ENCODE peak calls at places on chromosome 6, in four cellular contexts. Z is spleen, D is left ventricle myocardium inferior, Y is stomach. S is an unnamed sample.

GRCh38 chr6:33696538-33697518 is 14.7 kb downstream of the UQCC2 start:
- DNase-seq in Z (peak; percentile 86), D (peak; percentile 60), Y (peak; percentile 77), S (no peak)

GRCh38 chr6:91486200-91486599 is 899.3 kb upstream of the MAP3K7 start:
- DNase-seq in Z (no peak), D (no peak), Y (no peak), S (no peak)

GRCh38 chr6:134007077-134007476 is 45.3 kb downstream of the SLC2A12 start:
- DNase-seq in Z (no peak), D (no peak), Y (peak; percentile 93), S (no peak)

GRCh38 chr6:131773284-131773950 is 34.4 kb upstream of the ENPP1 start:
- DNase-seq in Z (no peak), D (no peak), Y (no peak), S (no peak)

GRCh38 chr6:159172066-159172465 is 2.9 kb downstream of the FNDC1 start:
- DNase-seq in Z (no peak), D (no peak), Y (no peak), S (no peak)

GRCh38 chr6:151001387-151002063 is 136.0 kb downstream of the MTHFD1L start:
- DNase-seq in Z (no peak), D (no peak), Y (no peak), S (no peak)

GRCh38 chr6:116616757-116617093 is 446 bp downstream of the RSPH4A start:
- DNase-seq in Z (peak; percentile 78), D (no peak), Y (no peak), S (no peak)

GRCh38 chr6:5191222-5191621 is 69.5 kb downstream of the LYRM4 start:
- DNase-seq in Z (no peak), D (no peak), Y (no peak), S (no peak)

GRCh38 chr6:72789145-72789544 is 167.3 kb downstream of the KCNQ5 start:
- DNase-seq in Z (no peak), D (no peak), Y (no peak), S (no peak)

GRCh38 chr6:123527406-123527805 is 109.3 kb downstream of the TRDN start:
- DNase-seq in Z (no peak), D (no peak), Y (no peak), S (peak; percentile 63)

GRCh38 chr6:169800668-169801395 is 49.4 kb downstream of the ERMARD start:
- DNase-seq in Z (peak; percentile 38), D (no peak), Y (peak; percentile 47), S (no peak)

GRCh38 chr6:93896081-93896480 is 476.7 kb upstream of the EPHA7 start:
- DNase-seq in Z (no peak), D (no peak), Y (no peak), S (no peak)

GRCh38 chr6:112925702-112926101 is 578.6 kb downstream of the RFPL4B start:
- DNase-seq in Z (no peak), D (no peak), Y (no peak), S (no peak)

DNA sequence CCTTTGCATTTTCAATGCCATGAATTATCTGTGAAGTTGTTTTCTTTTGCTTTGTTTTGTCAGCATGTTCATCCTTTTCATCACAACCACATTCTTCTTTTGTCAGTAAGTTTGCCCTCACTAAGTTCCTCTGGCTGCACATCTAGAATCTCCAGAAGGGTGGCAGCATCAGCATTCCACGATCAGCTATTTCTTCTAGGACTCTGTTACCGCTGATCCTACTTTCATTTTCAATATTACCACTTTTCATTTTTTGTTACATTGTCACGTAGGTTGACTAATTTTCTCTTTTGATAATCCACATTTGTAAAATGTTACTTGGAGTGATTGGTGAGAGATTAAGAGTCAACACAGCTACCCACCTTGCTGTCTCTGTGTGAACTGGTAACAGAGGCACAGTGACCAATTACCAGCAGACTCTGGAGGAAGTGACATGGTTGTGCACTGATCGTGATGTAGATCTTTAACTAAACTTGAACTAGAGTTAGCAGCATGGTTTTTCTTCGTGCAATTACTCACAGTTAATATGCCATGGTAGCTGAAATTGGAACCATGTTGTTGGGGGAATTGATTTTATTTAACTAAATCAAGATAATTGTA is 307.9 kb upstream of the SLC35B3 start:
- DNase-seq in Z (no peak), D (no peak), Y (no peak), S (no peak)
- H3K4me3 ChIP-seq in Z (peak overlapping the region; percentile 31), D (peak overlapping the region; percentile 6), Y (peak overlapping the region; percentile 27), S (no peak overlapping the region)

GRCh38 chr6:28839443-28840120 is 84.2 kb downstream of the TRIM27 start:
- DNase-seq in Z (no peak), D (no peak), Y (no peak), S (no peak)

GRCh38 chr6:28841290-28841689 is 82.5 kb downstream of the TRIM27 start:
- DNase-seq in Z (no peak), D (no peak), Y (no peak), S (no peak)

GRCh38 chr6:28838289-28838633 is 85.5 kb downstream of the TRIM27 start:
- DNase-seq in Z (no peak), D (peak; percentile 29), Y (peak; percentile 72), S (peak; percentile 75)

GRCh38 chr6:28838634-28839442 is 84.9 kb downstream of the TRIM27 start:
- DNase-seq in Z (peak; percentile 93), D (peak; percentile 79), Y (peak; percentile 77), S (peak; percentile 32)
- H3K27ac ChIP-seq in Z (peak overlapping the region; percentile 50), D (peak overlapping the region; percentile 58), Y (peak overlapping the region; percentile 67), S (peak overlapping the region; percentile 82)

DNA sequence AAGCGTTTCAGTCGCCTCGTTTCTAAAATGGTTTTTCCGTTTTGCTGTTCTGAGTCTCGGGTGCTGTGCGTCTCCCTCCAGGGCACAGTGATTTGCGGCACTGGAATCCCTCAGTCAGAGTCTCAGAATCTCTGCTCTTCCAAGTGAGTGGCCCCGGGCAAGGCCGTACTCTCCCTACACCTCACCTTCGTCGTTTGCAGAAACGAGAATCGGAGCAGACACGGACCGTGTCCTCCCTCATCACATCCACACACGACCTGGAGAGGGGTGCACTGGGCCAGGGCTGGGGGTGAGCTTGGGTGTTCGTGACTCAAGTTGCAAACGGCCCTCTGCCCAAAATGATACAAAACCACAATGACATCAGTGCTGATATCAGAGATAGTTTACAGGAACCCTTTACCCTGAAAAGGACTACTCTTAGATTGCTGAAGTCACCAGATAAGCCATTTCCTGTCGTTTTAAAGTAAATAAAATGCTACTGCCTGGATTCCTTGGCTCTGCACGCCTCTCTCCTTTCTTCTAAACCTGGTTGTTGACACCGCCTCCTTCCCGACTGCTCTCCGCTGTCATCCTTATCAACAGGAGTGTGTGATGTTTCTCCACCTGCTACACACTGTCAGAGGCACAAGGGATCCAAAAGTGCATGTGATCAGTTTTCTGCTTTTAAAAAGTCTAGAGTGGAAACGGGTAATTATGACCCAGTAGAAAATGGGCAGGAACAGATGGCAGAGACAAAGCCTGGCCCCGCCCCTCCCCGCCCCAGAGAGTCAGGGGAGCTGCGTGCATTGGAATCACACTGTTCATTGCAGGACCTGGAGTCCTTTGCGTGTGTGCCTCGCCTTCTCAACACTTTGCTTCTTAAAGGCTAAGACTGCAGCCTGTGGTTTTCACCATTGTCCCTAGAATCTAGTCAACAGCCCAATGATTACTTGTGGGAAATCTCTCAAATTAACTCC is 38.5 kb downstream of the KIF25 start:
- DNase-seq in Z (peak; percentile 54), D (no peak), Y (no peak), S (peak; percentile 62)
- H3K4me3 ChIP-seq in Z (peak overlapping the region; percentile 24), D (peak overlapping the region; percentile 64), Y (peak overlapping the region; percentile 38), S (peak overlapping the region; percentile 85)

DNA sequence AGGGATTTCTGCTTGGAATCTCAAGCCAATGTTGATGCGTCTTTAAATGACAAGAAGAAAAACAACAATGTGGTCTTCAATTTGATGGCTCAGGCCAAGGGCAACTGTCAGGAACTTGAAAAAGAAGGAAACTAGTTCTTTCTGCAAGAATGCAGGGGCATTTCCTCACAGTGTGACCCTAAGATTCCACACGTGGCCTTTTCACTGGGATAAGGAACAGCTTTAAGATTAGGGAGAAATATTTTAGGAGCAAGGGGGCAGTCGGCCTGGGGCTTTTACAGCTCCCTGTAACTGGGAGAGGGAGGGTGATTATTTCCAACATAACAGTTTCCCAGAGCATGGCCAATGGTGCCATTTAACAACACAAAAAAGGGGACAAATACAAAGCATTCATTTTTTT is 39.4 kb upstream of the MRPS10 start:
- DNase-seq in Z (no peak), D (no peak), Y (no peak), S (no peak)
- H3K27ac ChIP-seq in Z (no peak overlapping the region), D (peak overlapping the region; percentile 35), Y (no peak overlapping the region), S (no peak overlapping the region)

GRCh38 chr6:124979294-124979678 is 17.0 kb downstream of the RNF217 start:
- DNase-seq in Z (no peak), D (no peak), Y (no peak), S (no peak)
- H3K4me3 ChIP-seq in Z (no peak overlapping the region), D (no peak overlapping the region), Y (no peak overlapping the region), S (no peak overlapping the region)

GRCh38 chr6:149749594-149750135 is at the start of gene PCMT1:
- DNase-seq in Z (peak; percentile 99), D (peak; percentile 92), Y (peak; percentile 93), S (no peak)

GRCh38 chr6:149750136-149750609 is 632 bp downstream of the PCMT1 start:
- DNase-seq in Z (no peak), D (peak; percentile 26), Y (peak; percentile 30), S (no peak)

GRCh38 chr6:149751239-149751638 is 1.7 kb downstream of the PCMT1 start:
- DNase-seq in Z (no peak), D (no peak), Y (no peak), S (no peak)

GRCh38 chr6:149746147-149746946 is at the start of gene NUP43:
- DNase-seq in Z (peak; percentile 96), D (peak; percentile 95), Y (peak; percentile 92), S (peak; percentile 90)
- H3K27ac ChIP-seq in Z (peak within 1 kb of the TSS; percentile 70), D (peak within 1 kb of the TSS; percentile 85), Y (peak within 1 kb of the TSS; percentile 74), S (peak within 1 kb of the TSS; percentile 54)

DNA sequence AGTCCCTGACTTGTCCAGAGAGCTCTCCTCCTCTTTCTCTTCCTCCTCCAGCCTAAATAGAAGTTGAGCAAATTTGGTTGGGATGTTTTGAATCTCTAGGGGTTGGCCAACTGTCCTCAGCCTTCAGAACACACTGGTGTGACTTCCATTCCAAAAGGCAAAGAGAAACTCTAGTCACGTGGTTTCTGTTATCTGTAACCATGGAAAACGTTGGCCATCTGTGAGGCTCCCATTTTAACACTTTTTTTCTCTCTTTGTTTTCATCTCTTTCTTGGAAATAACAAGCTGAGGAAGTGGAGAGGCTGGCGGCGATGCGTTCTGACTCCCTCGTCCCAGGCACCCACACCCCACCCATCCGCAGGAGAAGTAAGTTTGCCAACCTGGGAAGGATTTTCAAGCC is 275.3 kb downstream of the TBC1D7 start:
- DNase-seq in Z (no peak), D (no peak), Y (no peak), S (no peak)
- H3K4me3 ChIP-seq in Z (no peak overlapping the region), D (peak overlapping the region; percentile 9), Y (no peak overlapping the region), S (no peak overlapping the region)

S was measured in SK-N-MC.